ENCODE peak calls at places on chromosomes 1 and 21, in five cellular contexts. M, F, U, L and Y are unnamed samples.

GRCh38 chr1:166233750-166234366 is 67.1 kb upstream of the FAM78B start:
- DNase-seq in F (no peak), L (no peak), M (no peak), U (no peak), Y (no peak)

GRCh38 chr1:90721210-90722194 is 4.4 kb upstream of the BARHL2 start:
- DNase-seq in U (no peak), L (peak), F (peak), M (no peak), Y (peak)

GRCh38 chr1:58783090-58783992 is 506 bp downstream of the JUN start:
- DNase-seq in U (peak), F (peak), M (peak), L (peak), Y (peak)

GRCh38 chr1:225834417-225835329 is 24.7 kb downstream of the EPHX1 start:
- DNase-seq in U (peak), F (peak), M (peak), L (no peak), Y (no peak)

GRCh38 chr1:31733389-31734219 is 29.8 kb upstream of the COL16A1 start:
- DNase-seq in L (no peak), M (no peak), F (no peak), U (no peak), Y (no peak)

GRCh38 chr1:35929730-35930592 is 944 bp upstream of the AGO3 start:
- DNase-seq in L (peak), F (peak), U (peak), M (peak), Y (peak)

GRCh38 chr21:46399686-46400085 is 59.0 kb upstream of the DIP2A start:
- DNase-seq in F (no peak), L (no peak), M (no peak), U (no peak), Y (no peak)

GRCh38 chr1:240070188-240070587 is 21.5 kb upstream of the FMN2 start:
- DNase-seq in F (no peak), U (no peak), M (no peak), L (no peak), Y (no peak)

GRCh38 chr1:9238134-9238533 is 3.6 kb downstream of the H6PD start:
- DNase-seq in M (no peak), U (no peak), L (no peak), F (no peak), Y (no peak)

GRCh38 chr1:246691622-246692495 is 32.4 kb upstream of the SCCPDH start:
- DNase-seq in M (no peak), F (no peak), L (no peak), U (no peak), Y (no peak)

GRCh38 chr1:33018112-33018511 is 18.6 kb downstream of the AK2 start:
- DNase-seq in F (no peak), U (no peak), M (no peak), L (no peak), Y (no peak)

GRCh38 chr1:60427701-60428100 is 354.1 kb upstream of the C1orf87 start:
- DNase-seq in M (no peak), F (no peak), U (no peak), L (no peak), Y (no peak)

GRCh38 chr1:221309711-221310110 is 430.5 kb downstream of the HLX start:
- DNase-seq in M (no peak), L (no peak), U (no peak), F (no peak), Y (no peak)

GRCh38 chr1:26779093-26779668 is 8.6 kb upstream of the PIGV start:
- DNase-seq in L (no peak), F (no peak), M (no peak), U (no peak), Y (no peak)

GRCh38 chr1:66022904-66023620 is 230.4 kb downstream of the PDE4B start:
- DNase-seq in U (no peak), M (no peak), F (peak), L (no peak), Y (no peak)

GRCh38 chr1:31792116-31792515 is 23.7 kb downstream of the SPOCD1 start:
- DNase-seq in M (peak), U (no peak), F (no peak), L (no peak), Y (no peak)

GRCh38 chr1:206703647-206704046 is 18.9 kb downstream of the MAPKAPK2 start:
- DNase-seq in U (no peak), F (peak), L (no peak), M (no peak), Y (peak)

GRCh38 chr1:207755846-207756692 is 4.2 kb downstream of the CD46 start:
- DNase-seq in F (no peak), L (no peak), U (no peak), M (no peak), Y (no peak)

GRCh38 chr1:242629396-242629795 is 104.9 kb upstream of the PLD5 start:
- DNase-seq in U (no peak), M (no peak), F (no peak), L (no peak), Y (no peak)

DNA sequence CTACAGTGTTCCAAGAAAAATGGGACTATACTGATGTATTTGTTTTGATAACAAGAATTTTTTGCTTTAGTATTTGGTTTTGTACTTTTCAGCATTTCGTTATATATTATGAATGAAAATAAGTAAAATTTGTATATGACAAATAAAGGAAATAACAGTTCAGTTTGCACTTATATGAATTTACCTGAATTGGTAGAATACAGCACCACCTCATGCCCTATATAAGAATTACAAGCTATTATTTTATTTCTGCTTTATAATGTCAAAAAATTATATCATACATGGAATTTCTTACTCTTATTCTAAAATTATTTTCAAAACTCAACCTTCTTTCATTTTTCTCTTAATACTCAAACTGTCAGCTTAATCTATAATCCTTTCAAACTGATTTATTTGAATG is 14.6 kb downstream of the EFCAB7 start:
- DNase-seq in U (no peak), L (no peak), F (peak), M (no peak), Y (no peak)
- TF ChIP-seq CTCF in U (no peak), L (peak), F (peak), M (peak), Y (no peak)

GRCh38 chr1:201021333-201022177 is 2.0 kb downstream of the KIF21B start:
- DNase-seq in U (no peak), F (no peak), M (no peak), L (no peak), Y (no peak)

GRCh38 chr1:201019321-201019977 is 4.1 kb downstream of the KIF21B start:
- DNase-seq in U (peak), F (peak), M (peak), L (no peak), Y (peak)

GRCh38 chr1:201022178-201022823 is 1.2 kb downstream of the KIF21B start:
- DNase-seq in M (no peak), F (no peak), U (no peak), L (no peak), Y (no peak)

GRCh38 chr1:201020040-201020591 is 3.4 kb downstream of the KIF21B start:
- DNase-seq in L (no peak), U (no peak), M (no peak), F (no peak), Y (no peak)

GRCh38 chr1:201020647-201021332 is 2.7 kb downstream of the KIF21B start:
- DNase-seq in M (no peak), U (no peak), F (no peak), L (no peak), Y (no peak)
- TF ChIP-seq CTCF in M (no peak), U (no peak), F (peak), L (peak), Y (no peak)

GRCh38 chr21:44846485-44847260 is 26.8 kb downstream of the PTTG1IP start:
- DNase-seq in U (peak), M (peak), L (peak), F (no peak), Y (peak)

GRCh38 chr21:44844256-44844655 is 26.4 kb upstream of the SUMO3 start:
- DNase-seq in U (no peak), L (no peak), F (no peak), M (no peak), Y (no peak)

GRCh38 chr21:44847261-44848056 is 26.0 kb downstream of the PTTG1IP start:
- DNase-seq in F (no peak), L (no peak), M (no peak), U (no peak), Y (peak)

GRCh38 chr21:44846201-44846484 is 27.3 kb downstream of the PTTG1IP start:
- DNase-seq in M (no peak), L (no peak), F (peak), U (no peak), Y (no peak)

DNA sequence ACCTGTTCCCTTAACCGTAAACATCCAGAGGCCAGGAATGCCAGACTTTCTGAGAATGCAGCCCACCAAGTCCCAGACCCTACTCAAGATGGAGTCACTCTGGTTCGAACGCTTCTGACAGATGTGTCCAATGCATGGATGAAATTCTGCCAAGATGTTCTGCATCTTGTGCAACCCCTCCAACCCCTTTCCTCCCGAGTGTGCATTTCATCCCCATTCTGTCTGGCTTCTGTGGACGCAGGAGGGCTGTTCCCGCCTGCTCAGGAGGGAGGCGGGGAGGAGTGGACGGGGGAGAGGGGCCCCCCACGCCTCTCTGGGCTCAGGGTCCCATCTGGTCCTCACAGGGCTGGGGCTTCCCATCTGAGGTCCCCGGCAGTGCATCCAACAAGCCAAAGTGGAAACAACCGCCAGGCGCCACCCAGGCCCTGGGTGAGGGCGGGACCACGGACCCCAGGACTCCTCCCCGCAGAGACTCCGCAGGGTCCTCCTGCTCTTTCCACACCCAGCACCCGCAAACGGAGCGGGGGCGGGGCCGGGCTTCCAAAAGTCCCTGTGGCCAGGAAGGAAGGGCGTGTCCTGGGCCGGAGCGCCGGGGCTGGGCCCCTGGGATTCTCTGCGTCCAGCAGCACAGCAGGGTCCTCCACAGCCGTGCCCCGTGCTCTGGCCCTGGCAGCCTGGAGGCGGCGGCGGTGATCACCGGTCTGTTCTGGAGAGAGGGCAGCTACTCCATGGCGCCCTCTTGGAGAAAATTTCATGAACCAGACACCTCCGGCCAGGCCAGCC is 27.7 kb upstream of the SUMO3 start:
- DNase-seq in L (peak), U (peak), M (peak), F (peak), Y (peak)
- TF ChIP-seq CTCF in L (peak), U (no peak), M (peak), F (peak), Y (peak)

GRCh38 chr1:11534846-11535245 is 55.9 kb downstream of the DISP3 start:
- DNase-seq in M (no peak), F (no peak), U (no peak), L (no peak), Y (no peak)
- TF ChIP-seq CTCF in M (no peak), F (no peak), U (no peak), L (peak), Y (no peak)

DNA sequence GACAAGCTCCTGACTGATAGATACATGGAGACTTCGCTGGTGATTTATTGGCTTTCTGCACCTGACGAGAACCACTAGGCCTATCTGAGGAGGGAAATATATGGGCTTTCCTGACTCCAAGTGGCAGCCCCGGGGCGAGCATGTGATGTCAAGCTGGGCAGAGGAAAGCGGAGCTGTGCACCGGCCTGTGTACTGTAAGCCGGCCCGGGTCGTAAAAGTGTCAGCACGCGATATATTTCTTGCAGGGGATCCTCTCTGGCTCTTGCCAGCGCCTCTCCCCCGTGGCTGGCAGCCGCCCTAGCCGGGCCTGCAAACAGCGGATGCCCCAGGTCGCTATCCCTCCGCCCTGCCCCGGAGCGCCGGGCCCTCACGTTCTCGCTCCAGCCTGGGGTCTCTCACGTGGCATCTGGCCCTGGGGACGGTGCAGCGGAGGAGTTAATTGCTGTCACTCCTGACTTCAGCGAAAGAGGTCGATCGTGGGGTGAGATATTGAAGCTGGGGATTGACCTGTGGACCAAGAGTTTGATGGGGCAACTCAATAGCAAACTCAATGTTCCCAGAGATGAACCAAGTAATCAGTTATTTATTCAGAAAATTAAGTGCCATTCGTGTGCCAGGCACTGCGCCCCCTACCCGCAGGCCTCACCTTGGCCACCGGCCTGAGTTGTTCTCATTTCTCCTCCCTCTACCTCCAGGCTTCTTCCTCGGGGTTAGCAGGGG is 41.0 kb upstream of the HAO2 start:
- DNase-seq in F (peak), L (no peak), U (peak), M (no peak), Y (peak)
- TF ChIP-seq CTCF in F (peak), L (peak), U (no peak), M (no peak), Y (peak)

GRCh38 chr21:42520628-42521253 is 7.1 kb downstream of the SLC37A1 start:
- DNase-seq in L (no peak), M (no peak), U (no peak), F (no peak), Y (no peak)
- TF ChIP-seq CTCF in L (peak), M (no peak), U (no peak), F (peak), Y (no peak)

GRCh38 chr1:201881617-201882016 is 7.1 kb upstream of the SHISA4 start:
- DNase-seq in U (no peak), L (no peak), F (no peak), M (no peak), Y (no peak)

GRCh38 chr1:201880928-201881571 is 7.6 kb upstream of the SHISA4 start:
- DNase-seq in L (no peak), U (no peak), M (no peak), F (no peak), Y (no peak)

GRCh38 chr1:201883266-201883665 is 5.4 kb upstream of the SHISA4 start:
- DNase-seq in M (no peak), U (no peak), L (no peak), F (no peak), Y (no peak)

GRCh38 chr1:201883786-201884185 is 4.9 kb upstream of the SHISA4 start:
- DNase-seq in F (peak), L (no peak), M (no peak), U (no peak), Y (no peak)

DNA sequence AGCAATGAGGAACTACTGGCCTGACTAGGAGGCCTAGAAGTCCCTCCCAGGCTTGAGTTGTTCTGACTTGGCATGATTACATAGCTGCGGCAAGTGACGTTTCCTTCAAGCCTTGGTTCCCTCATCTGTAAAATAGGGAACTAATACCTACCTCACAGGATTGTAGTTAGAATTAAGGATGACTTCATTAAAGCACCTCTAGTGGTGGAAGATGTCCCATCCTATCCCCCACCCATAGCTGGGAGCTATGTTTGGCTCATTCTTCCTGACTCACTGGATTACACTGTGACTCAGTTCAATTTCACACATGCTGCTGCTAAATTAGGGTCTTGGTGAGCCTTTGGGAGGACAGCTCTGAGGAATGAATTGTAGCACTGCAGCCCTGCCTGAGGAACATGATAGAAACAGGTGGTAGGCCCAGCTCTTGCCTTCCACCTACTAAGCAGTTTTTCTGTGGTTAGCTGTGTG is 6.0 kb upstream of the SHISA4 start:
- DNase-seq in U (no peak), M (peak), L (peak), F (peak), Y (peak)
- TF ChIP-seq CTCF in U (peak), M (no peak), L (peak), F (peak), Y (no peak)